ENCODE peak calls at places on chromosomes 11 and 22, in six cellular contexts. D, T, P, N, X and H are unnamed samples.
A peak's percentile ranks its signal among the peaks of the same experiment; 100 is the strongest.

GRCh38 chr11:93528252-93528651 is 14.9 kb downstream of the SMCO4 start:
- DNase-seq in D (peak; percentile 47), T (no peak), P (no peak), N (no peak), X (no peak), H (no peak)

GRCh38 chr22:49053574-49053973 is 774.1 kb downstream of the BRD1 start:
- DNase-seq in D (no peak), T (no peak), P (no peak), N (no peak), X (no peak), H (no peak)

GRCh38 chr22:25672685-25673084 is 69.3 kb upstream of the MYO18B start:
- DNase-seq in D (no peak), T (no peak), P (no peak), N (no peak), X (no peak), H (no peak)

GRCh38 chr11:111655924-111656323 is 53.7 kb downstream of the SIK2 start:
- DNase-seq in D (no peak), T (no peak), P (no peak), N (no peak), X (no peak), H (no peak)

GRCh38 chr11:26076591-26076990 is 255.3 kb upstream of the ANO3 start:
- DNase-seq in D (no peak), T (no peak), P (no peak), N (no peak), X (no peak), H (no peak)

GRCh38 chr22:29782061-29782845 is 15.1 kb downstream of the UQCR10 start:
- DNase-seq in D (peak; percentile 72), T (no peak), P (peak; percentile 75), N (peak; percentile 21), X (peak; percentile 59), H (peak; percentile 50)

GRCh38 chr11:34988294-34989255 is 72.2 kb downstream of the PDHX start:
- DNase-seq in D (no peak), T (no peak), P (no peak), N (no peak), X (peak; percentile 85), H (no peak)

GRCh38 chr11:99920956-99921355 is 766.1 kb upstream of the ARHGAP42 start:
- DNase-seq in D (no peak), T (no peak), P (no peak), N (no peak), X (no peak), H (no peak)

GRCh38 chr11:128208329-128209220 is 378.8 kb downstream of the ETS1 start:
- DNase-seq in D (no peak), T (no peak), P (peak; percentile 68), N (peak; percentile 99), X (peak; percentile 97), H (peak; percentile 95)

GRCh38 chr22:40597541-40598453 is 38.7 kb downstream of the MRTFA start:
- DNase-seq in D (no peak), T (no peak), P (no peak), N (peak; percentile 38), X (peak; percentile 71), H (peak; percentile 84)

GRCh38 chr11:69180726-69181125 is 25.0 kb downstream of the SMIM38 start:
- DNase-seq in D (no peak), T (no peak), P (no peak), N (no peak), X (no peak), H (no peak)

GRCh38 chr11:65428578-65429068 is 6.0 kb downstream of the NEAT1 start:
- DNase-seq in D (no peak), T (no peak), P (no peak), N (no peak), X (no peak), H (peak; percentile 51)

GRCh38 chr22:25824828-25825474 is 83.0 kb downstream of the MYO18B start:
- DNase-seq in D (no peak), T (no peak), P (no peak), N (no peak), X (no peak), H (no peak)

GRCh38 chr11:13000116-13000515 is 9.0 kb upstream of the RASSF10 start:
- DNase-seq in D (no peak), T (no peak), P (no peak), N (no peak), X (no peak), H (no peak)

GRCh38 chr11:12756101-12756500 is 81.9 kb downstream of the TEAD1 start:
- DNase-seq in D (no peak), T (no peak), P (no peak), N (no peak), X (no peak), H (no peak)

GRCh38 chr11:123137496-123138270 is 57.4 kb downstream of the CLMP start:
- DNase-seq in D (peak; percentile 89), T (peak; percentile 92), P (peak; percentile 76), N (no peak), X (peak; percentile 66), H (no peak)

DNA sequence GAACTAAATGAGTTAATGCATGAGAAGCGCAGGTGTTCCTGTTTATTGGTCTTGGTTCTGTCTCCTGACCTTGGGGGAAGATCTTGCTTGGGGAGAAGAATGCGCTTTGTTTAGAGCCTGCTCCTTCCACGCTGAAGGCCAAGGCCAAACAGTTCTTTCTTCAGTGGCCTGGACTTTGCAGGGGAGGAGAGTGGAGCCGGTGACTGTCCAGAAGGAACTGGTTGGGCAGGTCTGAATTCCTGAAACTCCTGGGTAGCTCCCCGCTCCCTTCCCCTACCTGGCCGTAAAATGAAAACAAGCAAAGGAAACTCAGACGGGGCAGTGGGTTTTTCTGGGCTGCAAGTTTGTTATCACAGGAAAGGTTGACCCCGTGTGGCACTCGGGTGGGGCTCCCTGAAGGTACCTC is 3.6 kb downstream of the ARHGAP8 start:
- DNase-seq in D (no peak), T (no peak), P (no peak), N (peak; percentile 81), X (no peak), H (peak; percentile 70)
- H3K4me3 ChIP-seq in D (no peak overlapping the region), T (no peak overlapping the region), P (no peak overlapping the region), N (peak overlapping the region; percentile 61), X (no peak overlapping the region), H (no peak overlapping the region)

GRCh38 chr11:15987044-15987443 is 369.3 kb downstream of the SOX6 start:
- DNase-seq in D (no peak), T (no peak), P (no peak), N (no peak), X (no peak), H (no peak)

GRCh38 chr11:15985863-15986139 is 370.5 kb downstream of the SOX6 start:
- DNase-seq in D (no peak), T (no peak), P (no peak), N (no peak), X (no peak), H (no peak)

GRCh38 chr11:15991174-15991655 is 365.1 kb downstream of the SOX6 start:
- DNase-seq in D (no peak), T (no peak), P (no peak), N (no peak), X (no peak), H (no peak)

GRCh38 chr11:15989685-15990084 is 366.7 kb downstream of the SOX6 start:
- DNase-seq in D (no peak), T (no peak), P (no peak), N (no peak), X (no peak), H (no peak)

GRCh38 chr11:15988693-15989231 is 367.6 kb downstream of the SOX6 start:
- DNase-seq in D (no peak), T (no peak), P (no peak), N (no peak), X (no peak), H (no peak)
- TF ChIP-seq CTCF in D (peak; percentile 49), T (peak; percentile 17), P (peak; percentile 32), N (peak; percentile 33), X (no peak), H (peak; percentile 1)

GRCh38 chr11:61550665-61551227 is 30.1 kb downstream of the SYT7 start:
- DNase-seq in D (no peak), T (no peak), P (no peak), N (no peak), X (no peak), H (no peak)

GRCh38 chr11:61551630-61552029 is 29.2 kb downstream of the SYT7 start:
- DNase-seq in D (peak; percentile 83), T (no peak), P (peak; percentile 82), N (peak; percentile 31), X (peak; percentile 38), H (no peak)

GRCh38 chr11:61549177-61549576 is 31.7 kb downstream of the SYT7 start:
- DNase-seq in D (no peak), T (no peak), P (no peak), N (no peak), X (no peak), H (no peak)

GRCh38 chr11:61552108-61552635 is 28.7 kb downstream of the SYT7 start:
- DNase-seq in D (peak; percentile 36), T (no peak), P (peak; percentile 46), N (no peak), X (no peak), H (no peak)

DNA sequence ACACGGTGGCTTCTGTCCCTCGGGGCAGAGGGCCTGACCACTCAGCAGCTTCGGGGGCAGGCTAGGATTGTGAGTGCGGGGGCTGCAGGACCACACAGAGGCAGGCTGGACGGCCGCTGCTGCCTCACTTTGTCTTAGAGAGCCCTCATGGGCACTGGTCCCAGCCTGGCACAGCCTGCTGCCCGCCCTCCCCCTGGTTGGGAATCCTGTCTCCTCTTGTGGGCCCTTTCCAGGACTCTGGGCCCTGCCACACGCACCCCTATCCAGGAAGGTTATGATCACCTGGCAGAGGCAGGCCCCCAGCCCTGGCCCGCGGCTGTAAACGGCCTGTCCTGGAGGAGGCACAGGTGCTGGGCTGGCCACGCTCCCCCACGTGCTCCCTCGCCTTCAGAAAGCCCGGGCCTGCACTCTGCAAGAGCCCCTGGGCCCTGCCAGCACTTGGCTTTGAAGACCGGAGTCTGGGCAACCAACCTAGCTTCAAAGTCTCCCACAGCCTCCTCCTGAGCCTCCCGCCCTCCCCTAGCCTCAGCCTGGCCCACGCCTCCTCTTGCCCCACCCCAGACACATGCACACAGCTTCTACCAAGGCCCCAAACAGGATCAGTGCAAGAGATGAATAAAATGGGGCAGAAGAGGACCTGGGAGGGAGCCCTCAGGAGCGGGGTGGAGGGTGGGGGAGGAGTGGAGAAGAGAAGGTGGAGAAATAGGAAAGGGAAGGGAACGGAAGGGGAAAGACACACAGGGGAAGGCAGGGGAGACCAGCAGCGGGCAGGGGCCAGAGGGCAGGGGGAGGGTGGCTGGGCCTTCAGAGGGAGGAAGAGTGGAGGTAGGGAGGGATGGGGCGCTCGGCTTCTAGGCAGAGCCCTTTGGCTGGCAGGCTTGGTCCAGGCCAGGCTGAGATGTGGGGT is 31.0 kb downstream of the SYT7 start:
- DNase-seq in D (peak; percentile 49), T (no peak), P (peak; percentile 40), N (no peak), X (no peak), H (no peak)
- H3K27me3 ChIP-seq in D (peaks cover 2% of the 10 kb centered on the region), T (no peaks in the 10 kb centered on the region), P (peaks cover 5% of the 10 kb centered on the region), N (no peaks in the 10 kb centered on the region), X (peaks cover 20% of the 10 kb centered on the region), H (peaks cover 2% of the 10 kb centered on the region)

DNA sequence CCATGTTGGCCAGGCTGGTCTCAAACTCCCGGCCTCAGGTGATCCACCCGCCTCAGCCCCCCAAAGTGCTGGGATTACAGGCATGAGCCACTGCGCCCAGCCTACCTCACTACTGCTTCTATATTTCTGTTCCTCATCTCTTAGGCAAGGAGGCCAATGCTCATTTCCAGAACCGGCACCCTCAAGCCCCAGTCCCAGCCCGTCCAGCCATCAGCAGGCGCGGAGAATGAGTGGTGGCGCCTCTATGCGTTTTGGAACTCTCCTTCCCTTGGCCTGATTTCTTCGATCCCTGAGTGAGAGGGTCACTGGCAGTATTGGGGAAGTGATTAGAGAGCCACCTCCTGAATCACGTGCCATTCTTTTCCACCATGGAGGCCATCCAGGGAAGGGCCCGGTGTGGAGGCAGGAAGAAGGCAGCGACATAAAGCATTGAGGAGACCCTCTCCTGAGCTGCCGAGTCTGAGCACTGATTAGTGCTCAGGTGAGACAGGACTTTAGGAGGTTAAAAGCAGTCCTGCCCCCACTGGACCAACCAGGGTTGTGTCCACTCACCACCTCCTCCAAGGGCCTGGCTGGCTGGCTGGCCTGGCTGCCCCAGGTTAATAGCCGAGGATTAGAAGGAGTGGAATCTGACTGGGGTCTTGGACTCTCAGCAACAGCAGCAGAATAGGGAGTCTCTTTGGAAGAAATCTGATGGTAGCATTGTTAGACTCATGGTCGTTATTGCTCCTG is 8.7 kb downstream of the GRIK4 start:
- DNase-seq in D (no peak), T (no peak), P (no peak), N (no peak), X (no peak), H (no peak)
- H3K4me3 ChIP-seq in D (no peak overlapping the region), T (no peak overlapping the region), P (no peak overlapping the region), N (no peak overlapping the region), X (no peak overlapping the region), H (no peak overlapping the region)